ENCODE peak calls at places on chromosomes 6 and 20, in six cellular contexts. I, P, R, J, L and O are unnamed samples.
A peak's percentile ranks its signal among the peaks of the same experiment; 100 is the strongest.

GRCh38 chr20:46800405-46800804 is 91.0 kb downstream of the SLC2A10 start:
- DNase-seq in P (no peak), L (no peak), I (no peak), R (no peak), J (no peak), O (no peak)

GRCh38 chr6:120671519-120671918 is 662.8 kb downstream of the TBC1D32 start:
- DNase-seq in R (no peak), I (no peak), J (peak; percentile 50), L (peak; percentile 88), P (no peak), O (no peak)

GRCh38 chr20:603116-603640 is 6.9 kb downstream of the TCF15 start:
- DNase-seq in J (no peak), R (no peak), I (no peak), L (no peak), P (no peak), O (no peak)

GRCh38 chr20:10660661-10661060 is 13.1 kb downstream of the JAG1 start:
- DNase-seq in L (peak; percentile 57), I (no peak), J (no peak), P (peak; percentile 66), R (peak; percentile 63), O (peak; percentile 73)

GRCh38 chr6:136510782-136511181 is 39.4 kb downstream of the MAP7 start:
- DNase-seq in P (peak; percentile 81), J (no peak), I (no peak), R (no peak), L (no peak), O (no peak)

GRCh38 chr20:10672579-10673127 is 1.1 kb downstream of the JAG1 start:
- DNase-seq in L (peak; percentile 69), I (peak; percentile 92), J (no peak), R (peak; percentile 70), P (peak; percentile 53), O (peak; percentile 72)

GRCh38 chr6:48071833-48072232 is 39.2 kb downstream of the PTCHD4 start:
- DNase-seq in J (no peak), L (no peak), P (no peak), I (no peak), R (no peak), O (no peak)

GRCh38 chr6:6843057-6843627 is 254.6 kb downstream of the LY86 start:
- DNase-seq in I (no peak), J (no peak), L (peak; percentile 71), P (peak; percentile 59), R (no peak), O (peak; percentile 63)

GRCh38 chr6:19538086-19538485 is 299.1 kb upstream of the ID4 start:
- DNase-seq in P (peak; percentile 100), J (no peak), I (no peak), L (peak; percentile 14), R (no peak), O (peak; percentile 99)

GRCh38 chr6:49764571-49765236 is 20.5 kb upstream of the CRISP3 start:
- DNase-seq in J (no peak), P (no peak), R (no peak), I (no peak), L (no peak), O (no peak)

GRCh38 chr6:34472425-34472824 is 6.5 kb downstream of the PACSIN1 start:
- DNase-seq in J (no peak), R (no peak), L (no peak), P (no peak), I (no peak), O (peak; percentile 2)

GRCh38 chr20:46122071-46122470 is 4.0 kb downstream of the CD40 start:
- DNase-seq in P (peak; percentile 76), J (no peak), I (no peak), L (no peak), R (no peak), O (peak; percentile 83)

GRCh38 chr20:2692886-2693285 is 306 bp downstream of the EBF4 start:
- DNase-seq in P (no peak), L (no peak), R (no peak), I (peak; percentile 72), J (no peak), O (peak; percentile 16)

GRCh38 chr6:43220439-43220951 is 8.8 kb downstream of the DNPH1 start:
- DNase-seq in L (no peak), P (no peak), R (no peak), I (no peak), J (no peak), O (no peak)

GRCh38 chr20:6402026-6402425 is 279.2 kb upstream of the FERMT1 start:
- DNase-seq in J (no peak), L (no peak), R (no peak), I (no peak), P (no peak), O (no peak)

GRCh38 chr6:166393535-166393823 is 10.7 kb upstream of the MPC1 start:
- DNase-seq in R (no peak), L (no peak), J (no peak), P (no peak), I (no peak), O (no peak)

GRCh38 chr20:42701948-42702347 is 487.8 kb downstream of the PTPRT start:
- DNase-seq in J (no peak), P (no peak), L (no peak), I (no peak), R (no peak), O (no peak)

GRCh38 chr6:161654209-161654608 is 380.3 kb upstream of the AGPAT4 start:
- DNase-seq in I (no peak), L (no peak), R (no peak), P (no peak), J (no peak), O (no peak)
- H3K4me1 ChIP-seq in I (no peaks in the 10 kb centered on the region), L (no peaks in the 10 kb centered on the region), R (no peaks in the 10 kb centered on the region), P (no peaks in the 10 kb centered on the region), J (peaks cover 3% of the 10 kb centered on the region), O (no peaks in the 10 kb centered on the region)

DNA sequence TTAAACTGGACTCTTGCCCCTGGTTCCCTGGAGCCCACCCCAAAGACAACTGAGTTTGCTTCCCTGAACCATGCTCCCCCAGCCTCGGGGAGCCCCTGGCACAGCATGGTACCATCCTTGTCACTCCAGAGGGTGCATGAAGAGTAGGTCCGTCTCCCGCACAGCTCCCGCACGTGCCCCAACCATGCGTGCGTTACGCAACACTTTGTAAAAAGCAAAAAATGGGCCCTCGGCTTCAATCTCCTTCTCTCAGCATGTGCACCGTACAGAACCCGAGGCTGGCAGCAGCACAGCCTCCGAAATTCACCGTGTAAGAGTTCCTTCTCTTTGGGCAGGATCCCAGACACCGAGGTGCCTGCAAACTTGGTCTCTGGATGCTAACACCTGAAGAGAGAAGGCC is 5.6 kb downstream of the PMEPA1 start:
- DNase-seq in P (no peak), R (no peak), J (no peak), I (no peak), L (no peak), O (no peak)
- H3K4me1 ChIP-seq in P (peaks cover 66% of the 10 kb centered on the region), R (no peaks in the 10 kb centered on the region), J (peaks cover 2% of the 10 kb centered on the region), I (peaks cover 67% of the 10 kb centered on the region), L (peaks cover 20% of the 10 kb centered on the region), O (peaks cover 19% of the 10 kb centered on the region)

GRCh38 chr6:137820425-137820824 is 46.6 kb upstream of the TNFAIP3 start:
- DNase-seq in R (no peak), J (no peak), P (no peak), I (no peak), L (no peak), O (no peak)
- H3K4me1 ChIP-seq in R (no peaks in the 10 kb centered on the region), J (peaks cover 1% of the 10 kb centered on the region), P (peaks cover 13% of the 10 kb centered on the region), I (peaks cover 37% of the 10 kb centered on the region), L (peaks cover 6% of the 10 kb centered on the region), O (no peaks in the 10 kb centered on the region)

GRCh38 chr20:31719644-31720485 is 2.8 kb downstream of the BCL2L1 start:
- DNase-seq in P (no peak), L (peak; percentile 87), R (no peak), I (no peak), J (no peak), O (peak; percentile 28)
- H3K4me1 ChIP-seq in P (peaks cover 42% of the 10 kb centered on the region), L (peaks cover 16% of the 10 kb centered on the region), R (peaks cover 48% of the 10 kb centered on the region), I (peaks cover 76% of the 10 kb centered on the region), J (peaks cover 16% of the 10 kb centered on the region), O (peaks cover 40% of the 10 kb centered on the region)

GRCh38 chr20:41054463-41055230 is 26.0 kb downstream of the TOP1 start:
- DNase-seq in R (no peak), J (no peak), P (no peak), I (no peak), L (peak; percentile 77), O (peak; percentile 99)
- H3K4me1 ChIP-seq in R (peaks cover 64% of the 10 kb centered on the region), J (peaks cover 3% of the 10 kb centered on the region), P (peaks cover 34% of the 10 kb centered on the region), I (peaks cover 62% of the 10 kb centered on the region), L (peaks cover 10% of the 10 kb centered on the region), O (peaks cover 10% of the 10 kb centered on the region)